ENCODE peak calls at places on chromosomes 5 and 9, in ten cellular contexts. L is mammary epithelial cell, U is GM23338, Q is neural progenitor cell, H is Karpas-422, X is mesenchymal stem cell, N is fibroblast of lung, R is astrocyte, I is MM.1S, W is mesendoderm. B is an unnamed sample.
A peak's percentile ranks its signal among the peaks of the same experiment; 100 is the strongest.

GRCh38 chr5:4879693-4880303 is 260.3 kb upstream of the ADAMTS16 start:
- DNase-seq in L (peak; percentile 43), U (peak; percentile 74), Q (peak; percentile 77), H (peak; percentile 84), X (peak; percentile 28), N (peak; percentile 60), R (peak; percentile 48), I (peak; percentile 56), W (peak; percentile 80), B (peak; percentile 47)

GRCh38 chr5:39411051-39411450 is 13.7 kb downstream of the DAB2 start:
- DNase-seq in L (peak; percentile 78), U (no peak), Q (no peak), H (no peak), X (peak; percentile 61), N (peak; percentile 90), R (peak; percentile 68), I (no peak), W (no peak), B (peak; percentile 84)

GRCh38 chr9:121651295-121652036 is at the start of gene DAB2IP:
- DNase-seq in L (no peak), U (peak; percentile 80), Q (peak; percentile 94), H (no peak), X (peak; percentile 42), N (peak; percentile 29), R (no peak), I (no peak), W (peak; percentile 87), B (peak; percentile 39)

GRCh38 chr9:81682797-81683196 is 6.5 kb downstream of the TLE1 start:
- DNase-seq in L (no peak), U (no peak), Q (no peak), H (no peak), X (peak; percentile 26), N (peak; percentile 48), R (peak; percentile 58), I (no peak), W (no peak), B (no peak)

GRCh38 chr5:154519375-154519774 is 41.3 kb upstream of the HAND1 start:
- DNase-seq in L (peak; percentile 59), U (no peak), Q (no peak), H (peak; percentile 23), X (peak; percentile 29), N (peak; percentile 66), R (peak; percentile 13), I (no peak), W (no peak), B (peak; percentile 31)

GRCh38 chr9:109290385-109290784 is 30.5 kb downstream of the EPB41L4B start:
- DNase-seq in L (no peak), U (no peak), Q (no peak), H (no peak), X (no peak), N (no peak), R (no peak), I (no peak), W (no peak), B (no peak)

GRCh38 chr5:10590226-10591047 is 26.6 kb downstream of the ANKRD33B start:
- DNase-seq in L (peak; percentile 77), U (peak; percentile 88), Q (peak; percentile 66), H (no peak), X (peak; percentile 71), N (peak; percentile 30), R (peak; percentile 72), I (no peak), W (peak; percentile 100), B (peak; percentile 69)

GRCh38 chr5:95872333-95873268 is 50.1 kb upstream of the GLRX start:
- DNase-seq in L (no peak), U (no peak), Q (no peak), H (no peak), X (no peak), N (no peak), R (no peak), I (no peak), W (no peak), B (no peak)

GRCh38 chr5:54889826-54890225 is 95.6 kb downstream of the ESM1 start:
- DNase-seq in L (peak; percentile 70), U (no peak), Q (no peak), H (peak; percentile 33), X (peak; percentile 53), N (peak; percentile 50), R (peak; percentile 90), I (no peak), W (no peak), B (peak; percentile 58)

DNA sequence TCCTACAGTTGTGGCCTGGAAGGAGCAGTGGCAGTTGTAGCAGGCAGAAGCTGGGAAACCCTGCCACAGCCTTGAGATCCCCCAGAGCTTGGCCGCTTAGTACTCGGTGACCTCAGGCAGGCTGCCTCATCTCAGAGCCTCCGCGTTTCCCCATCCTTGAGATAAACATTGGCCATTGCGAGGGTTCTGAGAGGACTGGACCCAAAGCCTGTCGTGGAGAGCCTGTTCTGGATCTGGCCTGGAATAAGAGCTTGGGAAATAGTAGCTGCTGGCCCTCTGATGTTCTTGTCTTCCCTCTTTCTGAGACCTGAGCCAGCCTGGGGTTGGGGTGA is 1.3 kb downstream of the MIGA2 start:
- DNase-seq in L (no peak), U (no peak), Q (no peak), H (no peak), X (peak; percentile 43), N (no peak), R (no peak), I (no peak), W (no peak), B (peak; percentile 22)
- H3K4me2 ChIP-seq in L (peak overlapping the region; percentile 71), U (peak overlapping the region; percentile 95), Q (peak overlapping the region; percentile 96), H (peak overlapping the region; percentile 89), X (peak overlapping the region; percentile 91), N (peak overlapping the region; percentile 94), R (peak overlapping the region; percentile 97), I (peak overlapping the region; percentile 92), W (no peak overlapping the region), B (peak overlapping the region; percentile 96)

GRCh38 chr9:5436441-5436840 is 1.3 kb downstream of the PLGRKT start:
- DNase-seq in L (no peak), U (no peak), Q (no peak), H (no peak), X (no peak), N (no peak), R (no peak), I (no peak), W (no peak), B (no peak)
- H3K4me2 ChIP-seq in L (peak overlapping the region; percentile 82), U (peak overlapping the region; percentile 89), Q (peak overlapping the region; percentile 74), H (peak overlapping the region; percentile 79), X (no peak overlapping the region), N (peak overlapping the region; percentile 52), R (peak overlapping the region; percentile 97), I (peak overlapping the region; percentile 80), W (no peak overlapping the region), B (no peak overlapping the region)

GRCh38 chr9:15249042-15249818 is 57.8 kb downstream of the TTC39B start:
- DNase-seq in L (no peak), U (peak; percentile 38), Q (peak; percentile 59), H (no peak), X (peak; percentile 87), N (peak; percentile 65), R (peak; percentile 68), I (no peak), W (peak; percentile 73), B (peak; percentile 87)
- H3K4me2 ChIP-seq in L (no peak overlapping the region), U (peak overlapping the region; percentile 19), Q (peak overlapping the region; percentile 55), H (no peak overlapping the region), X (peak overlapping the region; percentile 13), N (peak overlapping the region; percentile 1), R (peak overlapping the region; percentile 54), I (no peak overlapping the region), W (no peak overlapping the region), B (peak overlapping the region; percentile 84)

GRCh38 chr9:95087659-95088242 is 229.8 kb downstream of the FANCC start:
- DNase-seq in L (peak; percentile 46), U (peak; percentile 48), Q (no peak), H (peak; percentile 79), X (no peak), N (no peak), R (no peak), I (no peak), W (no peak), B (no peak)
- H3K4me2 ChIP-seq in L (no peak overlapping the region), U (no peak overlapping the region), Q (no peak overlapping the region), H (no peak overlapping the region), X (no peak overlapping the region), N (no peak overlapping the region), R (no peak overlapping the region), I (no peak overlapping the region), W (no peak overlapping the region), B (no peak overlapping the region)